ENCODE peak calls at places on chromosomes 2 and 18, in six cellular contexts. One of them, this sample, is unnamed.

GRCh38 chr2:225091336-225091735 is 49.1 kb upstream of the DOCK10 start:
- DNase-seq in H1: no peak
- DNase-seq in HepG2: no peak
- DNase-seq in K562: no peak
- DNase-seq in GM12878: no peak
- DNase-seq in GM12891: no peak
- DNase-seq in this sample: no peak

GRCh38 chr2:134320930-134321329 is 67.1 kb downstream of the MGAT5 start:
- DNase-seq in GM12878: no peak
- DNase-seq in H1: no peak
- DNase-seq in GM12891: no peak
- DNase-seq in HepG2: no peak
- DNase-seq in K562: no peak
- DNase-seq in this sample: no peak

GRCh38 chr2:99481941-99482340 is 7.9 kb downstream of the REV1 start:
- DNase-seq in K562: no peak
- DNase-seq in GM12891: no peak
- DNase-seq in GM12878: no peak
- DNase-seq in HepG2: peak; percentile 46
- DNase-seq in H1: no peak
- DNase-seq in this sample: no peak

GRCh38 chr2:71466301-71467179 is 13.2 kb downstream of the DYSF start:
- DNase-seq in GM12878: no peak
- DNase-seq in H1: no peak
- DNase-seq in K562: no peak
- DNase-seq in GM12891: peak; percentile 38
- DNase-seq in HepG2: no peak
- DNase-seq in this sample: no peak

GRCh38 chr2:105274046-105274445 is 32.5 kb downstream of the GPR45 start:
- DNase-seq in GM12891: no peak
- DNase-seq in K562: no peak
- DNase-seq in HepG2: no peak
- DNase-seq in H1: no peak
- DNase-seq in GM12878: no peak
- DNase-seq in this sample: no peak

GRCh38 chr2:135255208-135255607 is 203.1 kb downstream of the RAB3GAP1 start:
- DNase-seq in HepG2: no peak
- DNase-seq in H1: no peak
- DNase-seq in K562: no peak
- DNase-seq in GM12891: no peak
- DNase-seq in GM12878: peak; percentile 1
- DNase-seq in this sample: no peak

GRCh38 chr2:233990261-233990798 is 60.2 kb upstream of the SPP2 start:
- DNase-seq in GM12878: peak; percentile 38
- DNase-seq in HepG2: no peak
- DNase-seq in K562: no peak
- DNase-seq in H1: no peak
- DNase-seq in GM12891: no peak
- DNase-seq in this sample: no peak

GRCh38 chr2:40201425-40201824 is 250.5 kb downstream of the SLC8A1 start:
- DNase-seq in GM12891: no peak
- DNase-seq in HepG2: no peak
- DNase-seq in K562: no peak
- DNase-seq in H1: no peak
- DNase-seq in GM12878: no peak
- DNase-seq in this sample: no peak

GRCh38 chr2:70753978-70754377 is 14.0 kb downstream of the ADD2 start:
- DNase-seq in HepG2: no peak
- DNase-seq in GM12891: no peak
- DNase-seq in K562: no peak
- DNase-seq in H1: no peak
- DNase-seq in GM12878: no peak
- DNase-seq in this sample: no peak

GRCh38 chr2:159755788-159756187 is 42.2 kb downstream of the CD302 start:
- DNase-seq in GM12878: no peak
- DNase-seq in K562: peak; percentile 54
- DNase-seq in HepG2: peak; percentile 51
- DNase-seq in GM12891: no peak
- DNase-seq in H1: peak; percentile 25
- DNase-seq in this sample: no peak

GRCh38 chr2:208049006-208049405 is 23.7 kb upstream of the PLEKHM3 start:
- DNase-seq in HepG2: no peak
- DNase-seq in H1: no peak
- DNase-seq in GM12878: no peak
- DNase-seq in K562: no peak
- DNase-seq in GM12891: no peak
- DNase-seq in this sample: no peak

GRCh38 chr2:134490535-134490934 is 228.3 kb downstream of the TMEM163 start:
- DNase-seq in H1: no peak
- DNase-seq in GM12878: no peak
- DNase-seq in K562: no peak
- DNase-seq in GM12891: no peak
- DNase-seq in HepG2: no peak
- DNase-seq in this sample: no peak

GRCh38 chr2:74924463-74925265 is 33.8 kb upstream of the POLE4 start:
- DNase-seq in H1: no peak
- DNase-seq in GM12878: no peak
- DNase-seq in K562: no peak
- DNase-seq in HepG2: peak; percentile 68
- DNase-seq in GM12891: no peak
- DNase-seq in this sample: no peak

GRCh38 chr2:39156107-39156506 is 35.3 kb upstream of the SOS1 start:
- DNase-seq in HepG2: no peak
- DNase-seq in GM12878: no peak
- DNase-seq in K562: no peak
- DNase-seq in GM12891: no peak
- DNase-seq in H1: no peak
- DNase-seq in this sample: no peak

GRCh38 chr18:53906681-53907080 is 317.8 kb downstream of the MBD2 start:
- DNase-seq in GM12878: no peak
- DNase-seq in K562: no peak
- DNase-seq in H1: no peak
- DNase-seq in HepG2: no peak
- DNase-seq in GM12891: no peak
- DNase-seq in this sample: no peak

GRCh38 chr2:104685591-104685990 is 168.3 kb upstream of the POU3F3 start:
- DNase-seq in GM12878: no peak
- DNase-seq in GM12891: no peak
- DNase-seq in HepG2: no peak
- DNase-seq in K562: no peak
- DNase-seq in H1: no peak
- DNase-seq in this sample: no peak

GRCh38 chr2:43225788-43226557 is 433 bp downstream of the ZFP36L2 start:
- DNase-seq in H1: no peak
- DNase-seq in HepG2: peak; percentile 77
- DNase-seq in GM12878: no peak
- DNase-seq in GM12891: no peak
- DNase-seq in K562: peak; percentile 73
- DNase-seq in this sample: peak; percentile 71

GRCh38 chr2:27735263-27735904 is 36.1 kb upstream of the MRPL33 start:
- DNase-seq in HepG2: no peak
- DNase-seq in K562: peak; percentile 75
- DNase-seq in GM12878: no peak
- DNase-seq in H1: peak; percentile 47
- DNase-seq in GM12891: peak; percentile 41
- DNase-seq in this sample: no peak
- TF ChIP-seq POLR2A in HepG2: no peak
- TF ChIP-seq POLR2A in K562: no peak
- TF ChIP-seq POLR2A in GM12878: no peak
- TF ChIP-seq POLR2A in H1: peak; percentile 62
- TF ChIP-seq POLR2A in GM12891: no peak
- TF ChIP-seq POLR2A in this sample: no peak

GRCh38 chr18:75132068-75132467 is 76.9 kb downstream of the PTGR3 start:
- DNase-seq in HepG2: no peak
- DNase-seq in K562: no peak
- DNase-seq in GM12878: no peak
- DNase-seq in GM12891: no peak
- DNase-seq in H1: no peak
- DNase-seq in this sample: no peak

GRCh38 chr18:75132471-75132870 is 76.5 kb downstream of the PTGR3 start:
- DNase-seq in K562: no peak
- DNase-seq in GM12891: no peak
- DNase-seq in GM12878: no peak
- DNase-seq in H1: no peak
- DNase-seq in HepG2: no peak
- DNase-seq in this sample: no peak

GRCh38 chr18:75132931-75133525 is 75.9 kb downstream of the PTGR3 start:
- DNase-seq in K562: no peak
- DNase-seq in GM12891: no peak
- DNase-seq in HepG2: no peak
- DNase-seq in GM12878: no peak
- DNase-seq in H1: no peak
- DNase-seq in this sample: no peak

GRCh38 chr18:75135158-75135725 is 73.7 kb downstream of the PTGR3 start:
- DNase-seq in HepG2: no peak
- DNase-seq in GM12878: no peak
- DNase-seq in GM12891: no peak
- DNase-seq in H1: no peak
- DNase-seq in K562: no peak
- DNase-seq in this sample: no peak

GRCh38 chr18:75133721-75134645 is 75.0 kb downstream of the PTGR3 start:
- DNase-seq in GM12878: no peak
- DNase-seq in GM12891: no peak
- DNase-seq in K562: no peak
- DNase-seq in H1: no peak
- DNase-seq in HepG2: no peak
- DNase-seq in this sample: no peak
- TF ChIP-seq TAF1 in GM12878: no peak
- TF ChIP-seq TAF1 in GM12891: no peak
- TF ChIP-seq TAF1 in K562: no peak
- TF ChIP-seq TAF1 in H1: no peak
- TF ChIP-seq TAF1 in HepG2: no peak
- TF ChIP-seq TAF1 in this sample: no peak

GRCh38 chr18:77096031-77096371 is 36.6 kb downstream of the MBP start:
- DNase-seq in H1: no peak
- DNase-seq in GM12891: no peak
- DNase-seq in GM12878: no peak
- DNase-seq in HepG2: no peak
- DNase-seq in K562: no peak
- DNase-seq in this sample: no peak
- TF ChIP-seq POLR2AphosphoS5 in H1: no peak
- TF ChIP-seq POLR2AphosphoS5 in GM12891: no peak
- TF ChIP-seq POLR2AphosphoS5 in GM12878: no peak
- TF ChIP-seq POLR2AphosphoS5 in HepG2: no peak
- TF ChIP-seq POLR2AphosphoS5 in K562: no peak
- TF ChIP-seq POLR2AphosphoS5 in this sample: no peak

GRCh38 chr2:197454923-197455322 is 1.6 kb downstream of the COQ10B start:
- DNase-seq in K562: no peak
- DNase-seq in GM12878: no peak
- DNase-seq in HepG2: no peak
- DNase-seq in H1: no peak
- DNase-seq in GM12891: no peak
- DNase-seq in this sample: no peak

GRCh38 chr2:197452754-197453122 is 614 bp upstream of the COQ10B start:
- DNase-seq in HepG2: no peak
- DNase-seq in GM12891: no peak
- DNase-seq in K562: no peak
- DNase-seq in H1: no peak
- DNase-seq in GM12878: no peak
- DNase-seq in this sample: no peak

GRCh38 chr2:197455428-197455827 is 2.1 kb downstream of the COQ10B start:
- DNase-seq in GM12878: no peak
- DNase-seq in GM12891: no peak
- DNase-seq in HepG2: no peak
- DNase-seq in H1: no peak
- DNase-seq in K562: no peak
- DNase-seq in this sample: no peak

GRCh38 chr2:197453123-197453913 is at the start of gene COQ10B:
- DNase-seq in HepG2: peak; percentile 100
- DNase-seq in H1: peak; percentile 99
- DNase-seq in GM12878: peak; percentile 99
- DNase-seq in K562: peak; percentile 91
- DNase-seq in GM12891: peak; percentile 88
- DNase-seq in this sample: peak; percentile 91

GRCh38 chr2:197453914-197454398 is 604 bp downstream of the COQ10B start:
- DNase-seq in H1: peak; percentile 25
- DNase-seq in GM12891: peak; percentile 44
- DNase-seq in K562: peak; percentile 28
- DNase-seq in GM12878: peak; percentile 38
- DNase-seq in HepG2: peak; percentile 92
- DNase-seq in this sample: peak; percentile 37
- TF ChIP-seq POLR2A in H1: peak; percentile 51
- TF ChIP-seq POLR2A in GM12891: no peak
- TF ChIP-seq POLR2A in K562: peak; percentile 63
- TF ChIP-seq POLR2A in GM12878: no peak
- TF ChIP-seq POLR2A in HepG2: no peak
- TF ChIP-seq POLR2A in this sample: no peak

DNA sequence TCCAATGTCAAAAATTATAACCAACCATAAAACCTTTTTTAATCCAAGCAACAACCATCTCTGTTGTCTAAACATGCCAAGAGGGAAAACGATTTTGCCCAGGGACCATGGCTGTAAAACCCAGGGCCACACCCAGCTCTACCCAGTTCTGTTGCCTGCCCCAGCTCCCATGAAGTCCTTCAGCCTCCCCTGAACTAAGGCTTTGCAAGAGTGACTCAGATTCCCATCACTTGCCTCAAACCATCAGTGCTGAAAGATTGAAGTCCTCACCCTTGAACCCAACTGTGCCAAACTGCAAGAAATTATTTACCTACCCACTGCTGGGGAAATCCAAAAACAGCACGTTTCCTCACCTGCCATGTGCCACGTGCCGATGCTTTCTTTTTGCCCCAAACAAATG is 102.5 kb downstream of the TFCP2L1 start:
- DNase-seq in H1: no peak
- DNase-seq in GM12878: no peak
- DNase-seq in HepG2: no peak
- DNase-seq in K562: no peak
- DNase-seq in GM12891: no peak
- DNase-seq in this sample: no peak
- TF ChIP-seq TAF1 in H1: no peak
- TF ChIP-seq TAF1 in GM12878: no peak
- TF ChIP-seq TAF1 in HepG2: no peak
- TF ChIP-seq TAF1 in K562: no peak
- TF ChIP-seq TAF1 in GM12891: no peak
- TF ChIP-seq TAF1 in this sample: no peak

GRCh38 chr2:235433860-235434259 is 60.0 kb upstream of the AGAP1 start:
- DNase-seq in GM12891: no peak
- DNase-seq in H1: no peak
- DNase-seq in GM12878: no peak
- DNase-seq in K562: no peak
- DNase-seq in HepG2: peak; percentile 10
- DNase-seq in this sample: no peak
- TF ChIP-seq POLR2AphosphoS5 in GM12891: no peak
- TF ChIP-seq POLR2AphosphoS5 in H1: no peak
- TF ChIP-seq POLR2AphosphoS5 in GM12878: no peak
- TF ChIP-seq POLR2AphosphoS5 in K562: no peak
- TF ChIP-seq POLR2AphosphoS5 in HepG2: no peak
- TF ChIP-seq POLR2AphosphoS5 in this sample: no peak

GRCh38 chr2:9287400-9288059 is 80.9 kb downstream of the ASAP2 start:
- DNase-seq in HepG2: peak; percentile 62
- DNase-seq in GM12878: no peak
- DNase-seq in K562: no peak
- DNase-seq in GM12891: no peak
- DNase-seq in H1: no peak
- DNase-seq in this sample: no peak
- TF ChIP-seq POLR2A in HepG2: no peak
- TF ChIP-seq POLR2A in GM12878: no peak
- TF ChIP-seq POLR2A in K562: no peak
- TF ChIP-seq POLR2A in GM12891: no peak
- TF ChIP-seq POLR2A in H1: no peak
- TF ChIP-seq POLR2A in this sample: no peak

GRCh38 chr2:127661949-127662510 is 13.3 kb downstream of the LIMS2 start:
- DNase-seq in GM12891: no peak
- DNase-seq in K562: no peak
- DNase-seq in H1: no peak
- DNase-seq in HepG2: no peak
- DNase-seq in GM12878: no peak
- DNase-seq in this sample: no peak
- TF ChIP-seq TAF1 in GM12891: no peak
- TF ChIP-seq TAF1 in K562: no peak
- TF ChIP-seq TAF1 in H1: no peak
- TF ChIP-seq TAF1 in HepG2: no peak
- TF ChIP-seq TAF1 in GM12878: no peak
- TF ChIP-seq TAF1 in this sample: no peak

This sample was measured in GM12892.